ENCODE peak calls at places on chromosomes 1 and 21, in six cellular contexts. Y, U, N, S, X and L are unnamed samples.

GRCh38 chr1:228282329-228283042 is 74.6 kb downstream of the OBSCN start:
- DNase-seq in Y (no peak), U (no peak), N (peak; percentile 54), S (no peak), X (no peak), L (no peak)

GRCh38 chr1:39737546-39738169 is 1.0 kb upstream of the PPIE start:
- DNase-seq in Y (no peak), U (peak; percentile 75), N (no peak), S (no peak), X (no peak), L (no peak)

GRCh38 chr1:95098196-95098595 is 19.0 kb upstream of the TLCD4 start:
- DNase-seq in Y (no peak), U (peak; percentile 44), N (no peak), S (no peak), X (no peak), L (no peak)

GRCh38 chr21:15531986-15532385 is 197.8 kb upstream of the USP25 start:
- DNase-seq in Y (no peak), U (no peak), N (no peak), S (no peak), X (no peak), L (no peak)

GRCh38 chr1:225158291-225158690 is 228.8 kb downstream of the DNAH14 start:
- DNase-seq in Y (no peak), U (no peak), N (no peak), S (no peak), X (no peak), L (no peak)

GRCh38 chr1:43147625-43148319 is 24.3 kb downstream of the EBNA1BP2 start:
- DNase-seq in Y (peak; percentile 22), U (peak; percentile 82), N (peak; percentile 68), S (peak; percentile 59), X (peak; percentile 68), L (peak; percentile 55)

GRCh38 chr1:41539416-41539800 is 54.9 kb upstream of the EDN2 start:
- DNase-seq in Y (no peak), U (no peak), N (peak; percentile 19), S (no peak), X (no peak), L (no peak)

GRCh38 chr1:6251233-6251632 is 7.3 kb downstream of the HES3 start:
- DNase-seq in Y (no peak), U (no peak), N (no peak), S (no peak), X (no peak), L (no peak)

GRCh38 chr1:65992160-65993046 is 199.7 kb downstream of the PDE4B start:
- DNase-seq in Y (no peak), U (peak; percentile 61), N (no peak), S (no peak), X (no peak), L (no peak)

GRCh38 chr1:3863231-3863935 is 6.1 kb downstream of the DFFB start:
- DNase-seq in Y (no peak), U (no peak), N (no peak), S (no peak), X (no peak), L (no peak)

GRCh38 chr1:3856923-3857790 is at the start of the genes CEP104 and DFFB:
- DNase-seq in Y (peak; percentile 26), U (peak; percentile 86), N (peak; percentile 90), S (peak; percentile 98), X (peak; percentile 83), L (peak; percentile 46)

GRCh38 chr1:3852711-3853498 is 4.1 kb downstream of the CEP104 start:
- DNase-seq in Y (no peak), U (no peak), N (no peak), S (no peak), X (no peak), L (no peak)

GRCh38 chr1:3857791-3858129 is 484 bp downstream of the DFFB start:
- DNase-seq in Y (no peak), U (no peak), N (no peak), S (no peak), X (no peak), L (no peak)

DNA sequence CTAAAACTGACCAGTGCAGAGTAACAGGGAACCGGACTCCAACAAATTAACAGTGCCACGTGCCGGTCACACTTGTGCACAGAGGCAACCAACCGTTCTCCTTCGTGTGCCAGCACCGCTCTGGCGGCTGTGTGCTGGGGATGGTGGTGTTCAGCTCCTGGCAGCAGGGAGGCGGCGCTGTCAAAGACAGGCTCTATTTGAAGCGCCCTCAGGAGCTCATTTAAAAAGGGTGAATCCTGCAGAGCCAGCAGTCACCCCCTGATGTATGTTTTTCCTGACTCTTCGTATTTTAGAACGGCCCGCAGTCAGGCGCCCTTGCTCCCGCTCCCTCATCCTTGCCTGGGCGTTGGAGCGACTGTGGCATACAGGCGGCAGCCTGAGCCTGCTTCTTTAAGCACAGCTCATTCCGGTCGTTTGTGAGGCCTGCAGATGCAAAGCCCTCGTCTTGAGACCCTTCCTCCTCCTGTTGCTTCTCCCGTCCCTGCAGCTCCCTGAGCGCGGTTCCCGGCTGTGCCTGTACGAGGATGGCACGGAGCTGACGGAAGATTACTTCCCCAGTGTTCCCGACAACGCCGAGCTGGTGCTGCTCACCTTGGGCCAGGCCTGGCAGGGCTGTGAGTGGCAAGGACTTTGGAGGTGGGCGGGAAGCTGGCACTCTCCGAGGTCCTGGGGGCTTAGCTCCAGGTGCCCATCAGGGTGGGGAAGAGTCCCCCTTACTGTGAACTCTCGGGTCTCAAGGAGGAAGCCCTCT is 1.1 kb downstream of the DFFB start:
- DNase-seq in Y (no peak), U (peak; percentile 39), N (no peak), S (no peak), X (no peak), L (peak; percentile 10)
- TF ChIP-seq CTCF in Y (peak; percentile 47), U (peak; percentile 26), N (no peak), S (no peak), X (no peak), L (peak; percentile 24)

GRCh38 chr1:20343149-20343936 is 52.7 kb downstream of the VWA5B1 start:
- DNase-seq in Y (no peak), U (no peak), N (no peak), S (no peak), X (peak; percentile 19), L (no peak)
- TF ChIP-seq CTCF in Y (no peak), U (no peak), N (no peak), S (no peak), X (no peak), L (no peak)

DNA sequence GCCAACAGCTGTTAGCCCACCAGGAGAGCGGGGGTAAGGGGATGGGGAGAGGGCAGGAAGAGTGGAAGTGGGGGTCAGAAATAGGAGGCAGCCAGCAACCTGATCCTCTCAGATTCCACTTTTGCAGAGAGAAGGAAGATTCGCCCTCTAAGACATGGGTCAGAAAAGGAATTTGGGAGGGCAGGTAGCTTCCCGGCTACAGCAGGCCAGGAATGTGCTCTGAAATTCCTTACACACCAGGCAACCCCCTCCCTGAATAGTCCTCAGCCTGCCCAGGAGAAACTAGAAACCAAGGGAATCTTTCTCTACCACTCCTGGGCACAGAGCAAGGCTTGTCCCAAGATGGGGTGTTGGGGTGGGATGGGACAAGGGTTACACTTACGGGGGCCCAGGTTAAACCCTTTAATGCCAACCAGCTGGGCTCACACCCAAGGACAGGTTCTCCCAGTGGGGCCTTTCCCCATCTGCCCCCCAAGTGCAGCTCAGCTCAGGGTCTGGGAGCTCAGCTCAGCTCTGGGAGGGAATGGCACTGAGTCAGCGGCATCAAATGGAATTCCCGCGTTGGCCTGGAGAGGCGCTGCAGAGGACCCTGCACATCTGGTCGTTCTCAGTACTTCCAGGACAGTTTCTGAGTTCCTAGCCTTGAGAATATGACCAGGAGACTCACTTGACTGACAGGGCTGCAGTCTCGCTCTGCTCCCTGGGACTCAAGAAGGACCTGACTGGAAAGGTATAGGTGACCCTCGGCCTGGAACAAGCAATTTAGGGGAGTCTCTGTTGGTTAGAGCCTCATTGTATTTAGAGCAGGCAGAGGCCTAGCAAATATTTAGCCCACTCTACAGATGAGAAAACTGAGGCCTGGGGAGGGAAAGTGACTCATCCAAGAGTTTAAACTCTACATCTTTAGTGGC is 761 bp downstream of the TNNT2 start:
- DNase-seq in Y (peak; percentile 2), U (peak; percentile 44), N (no peak), S (no peak), X (no peak), L (peak; percentile 30)
- TF ChIP-seq CTCF in Y (peak; percentile 61), U (peak; percentile 75), N (no peak), S (peak; percentile 14), X (peak; percentile 41), L (peak; percentile 67)

DNA sequence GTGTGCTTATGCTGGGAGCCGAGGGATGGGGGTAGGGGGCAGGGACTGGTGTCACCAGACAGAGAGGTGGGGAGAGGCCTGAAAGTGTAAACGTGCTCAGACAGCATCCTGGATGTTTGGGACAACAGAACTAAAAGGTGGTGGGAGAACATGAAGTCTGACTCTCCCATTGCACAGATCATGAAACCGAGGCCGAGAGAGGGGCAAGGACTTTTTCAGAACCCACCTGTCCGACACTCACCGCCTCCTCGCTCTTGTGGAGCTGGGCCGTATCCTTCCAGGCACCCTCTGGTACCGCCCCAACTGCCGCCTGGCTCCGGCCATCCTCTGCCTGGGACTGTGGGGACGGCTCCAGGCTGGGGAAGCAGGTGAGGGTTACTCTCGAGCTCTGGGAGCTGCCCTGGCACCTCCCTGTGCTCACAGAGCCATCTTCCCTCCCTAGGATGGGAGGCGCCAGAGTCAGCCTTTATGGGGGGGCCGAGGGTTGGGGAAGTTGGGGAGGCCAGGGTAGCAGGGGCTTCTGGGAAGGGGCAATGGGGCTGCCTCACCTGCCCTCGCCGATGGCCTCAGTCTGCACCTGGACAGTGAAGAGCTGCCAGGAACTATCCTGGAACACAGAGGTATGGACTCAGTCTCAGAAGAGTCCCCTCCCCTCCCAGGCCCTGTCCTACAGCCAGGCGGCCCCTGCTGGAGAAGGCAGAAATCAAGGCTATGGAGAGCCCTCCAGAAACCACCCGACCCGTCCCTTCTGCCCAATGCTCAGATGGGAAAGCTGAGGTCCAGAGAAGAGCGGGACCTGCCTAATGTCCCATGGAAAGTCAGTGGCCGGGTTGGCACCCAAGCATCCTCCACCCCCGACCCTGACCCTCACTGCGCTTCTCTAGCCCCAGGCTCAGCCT is 7.0 kb downstream of the ATP13A2 start:
- DNase-seq in Y (no peak), U (no peak), N (no peak), S (no peak), X (no peak), L (no peak)
- TF ChIP-seq CTCF in Y (peak; percentile 5), U (peak; percentile 14), N (no peak), S (no peak), X (no peak), L (no peak)